ENCODE peak calls at places on chromosomes 5 and 9, in seven cellular contexts. One of them, this sample, is unnamed.

GRCh38 chr9:92141144-92142129 is 26.2 kb upstream of the SPTLC1 start:
- DNase-seq in body of pancreas: peak
- DNase-seq in B cell: peak
- DNase-seq in fibroblast of pulmonary artery: peak
- DNase-seq in AG04450: no peak
- DNase-seq in thyroid gland: peak
- DNase-seq in prostate gland: no peak
- DNase-seq in this sample: no peak

GRCh38 chr9:557601-558201 is 283.8 kb upstream of the DMRT1 start:
- DNase-seq in prostate gland: no peak
- DNase-seq in B cell: no peak
- DNase-seq in thyroid gland: no peak
- DNase-seq in fibroblast of pulmonary artery: peak
- DNase-seq in body of pancreas: no peak
- DNase-seq in AG04450: no peak
- DNase-seq in this sample: no peak

GRCh38 chr5:81140942-81141341 is 92.2 kb upstream of the CKMT2 start:
- DNase-seq in AG04450: peak
- DNase-seq in fibroblast of pulmonary artery: peak
- DNase-seq in thyroid gland: no peak
- DNase-seq in prostate gland: no peak
- DNase-seq in B cell: no peak
- DNase-seq in body of pancreas: no peak
- DNase-seq in this sample: no peak

GRCh38 chr5:138648841-138649240 is 73.6 kb upstream of the HSPA9 start:
- DNase-seq in thyroid gland: no peak
- DNase-seq in fibroblast of pulmonary artery: no peak
- DNase-seq in prostate gland: no peak
- DNase-seq in B cell: no peak
- DNase-seq in AG04450: no peak
- DNase-seq in body of pancreas: no peak
- DNase-seq in this sample: no peak

GRCh38 chr5:73388371-73388684 is 60.2 kb downstream of the FOXD1 start:
- DNase-seq in AG04450: no peak
- DNase-seq in fibroblast of pulmonary artery: no peak
- DNase-seq in thyroid gland: no peak
- DNase-seq in prostate gland: no peak
- DNase-seq in B cell: no peak
- DNase-seq in body of pancreas: no peak
- DNase-seq in this sample: no peak

GRCh38 chr9:114387678-114388431 is at the start of gene AKNA:
- DNase-seq in body of pancreas: peak
- DNase-seq in fibroblast of pulmonary artery: peak
- DNase-seq in thyroid gland: peak
- DNase-seq in B cell: peak
- DNase-seq in prostate gland: peak
- DNase-seq in AG04450: peak
- DNase-seq in this sample: peak

GRCh38 chr5:127353761-127354160 is 63.2 kb downstream of the MEGF10 start:
- DNase-seq in AG04450: no peak
- DNase-seq in prostate gland: no peak
- DNase-seq in thyroid gland: no peak
- DNase-seq in body of pancreas: no peak
- DNase-seq in fibroblast of pulmonary artery: no peak
- DNase-seq in B cell: no peak
- DNase-seq in this sample: no peak

GRCh38 chr5:147509041-147509709 is 693 bp downstream of the DPYSL3 start:
- DNase-seq in prostate gland: no peak
- DNase-seq in thyroid gland: peak
- DNase-seq in B cell: no peak
- DNase-seq in fibroblast of pulmonary artery: no peak
- DNase-seq in body of pancreas: peak
- DNase-seq in AG04450: no peak
- DNase-seq in this sample: no peak

GRCh38 chr5:177304392-177305119 is 957 bp downstream of the PRELID1 start:
- DNase-seq in thyroid gland: no peak
- DNase-seq in B cell: peak
- DNase-seq in AG04450: no peak
- DNase-seq in fibroblast of pulmonary artery: no peak
- DNase-seq in prostate gland: no peak
- DNase-seq in body of pancreas: no peak
- DNase-seq in this sample: no peak

GRCh38 chr5:177301503-177302165 is 1.9 kb downstream of the RAB24 start:
- DNase-seq in body of pancreas: peak
- DNase-seq in B cell: no peak
- DNase-seq in fibroblast of pulmonary artery: no peak
- DNase-seq in prostate gland: peak
- DNase-seq in thyroid gland: peak
- DNase-seq in AG04450: no peak
- DNase-seq in this sample: no peak

GRCh38 chr5:177302354-177303110 is 987 bp downstream of the RAB24 start:
- DNase-seq in body of pancreas: peak
- DNase-seq in AG04450: no peak
- DNase-seq in fibroblast of pulmonary artery: no peak
- DNase-seq in B cell: no peak
- DNase-seq in thyroid gland: no peak
- DNase-seq in prostate gland: no peak
- DNase-seq in this sample: no peak

GRCh38 chr5:177303925-177304391 is 359 bp downstream of the PRELID1 start:
- DNase-seq in B cell: peak
- DNase-seq in prostate gland: no peak
- DNase-seq in AG04450: no peak
- DNase-seq in thyroid gland: peak
- DNase-seq in body of pancreas: no peak
- DNase-seq in fibroblast of pulmonary artery: no peak
- DNase-seq in this sample: no peak

DNA sequence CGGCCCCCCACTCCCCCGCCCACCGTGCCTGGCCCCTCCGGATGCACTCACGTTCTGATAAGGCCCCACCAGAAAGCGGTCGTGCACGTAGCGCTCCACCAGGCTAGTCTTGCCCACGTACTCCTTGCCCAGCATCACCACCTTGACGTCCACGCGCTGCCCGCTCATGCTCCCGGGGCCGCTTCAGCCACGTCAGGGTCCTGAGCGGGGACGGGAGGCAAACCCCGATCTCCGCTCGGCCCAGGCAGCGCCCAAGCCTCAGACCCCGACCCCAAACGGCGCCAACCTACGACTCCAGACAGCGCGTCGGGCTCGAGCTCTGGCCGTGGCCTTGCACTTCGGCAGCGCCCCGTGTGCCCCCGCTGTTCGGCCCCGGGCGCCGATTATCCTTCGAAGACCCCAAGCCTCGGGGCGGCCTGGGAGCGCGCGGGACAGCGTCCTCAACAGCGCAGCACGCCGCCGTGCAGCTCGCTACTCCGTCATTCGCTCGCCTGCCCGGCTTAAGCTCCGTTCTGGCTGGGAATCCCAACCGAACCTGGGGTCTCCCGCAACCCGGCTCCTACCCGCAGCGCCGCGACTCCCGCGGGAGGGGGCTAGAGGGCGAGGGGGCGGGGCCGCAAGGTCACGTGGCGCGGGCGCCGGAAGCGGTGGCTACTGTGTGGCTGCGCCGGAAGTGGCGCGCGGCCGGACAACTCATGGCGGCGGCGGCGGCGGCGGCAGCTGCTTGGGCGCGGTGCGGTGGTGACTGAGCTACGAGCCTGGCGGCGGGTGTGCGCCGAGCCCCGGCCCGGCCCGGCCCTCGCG is at the start of the genes PRELID1 and RAB24:
- DNase-seq in thyroid gland: peak
- DNase-seq in prostate gland: peak
- DNase-seq in body of pancreas: peak
- DNase-seq in B cell: peak
- DNase-seq in fibroblast of pulmonary artery: peak
- DNase-seq in AG04450: peak
- DNase-seq in this sample: peak
- TF ChIP-seq CTCF in thyroid gland: no peak
- TF ChIP-seq CTCF in prostate gland: no peak
- TF ChIP-seq CTCF in body of pancreas: no peak
- TF ChIP-seq CTCF in B cell: peak
- TF ChIP-seq CTCF in fibroblast of pulmonary artery: no peak
- TF ChIP-seq CTCF in AG04450: peak
- TF ChIP-seq CTCF in this sample: peak

GRCh38 chr9:14932246-14932645 is 22.0 kb upstream of the FREM1 start:
- DNase-seq in thyroid gland: no peak
- DNase-seq in AG04450: no peak
- DNase-seq in prostate gland: no peak
- DNase-seq in B cell: no peak
- DNase-seq in body of pancreas: no peak
- DNase-seq in fibroblast of pulmonary artery: no peak
- DNase-seq in this sample: no peak

GRCh38 chr9:14935099-14935710 is 25.0 kb upstream of the FREM1 start:
- DNase-seq in thyroid gland: no peak
- DNase-seq in B cell: no peak
- DNase-seq in body of pancreas: no peak
- DNase-seq in fibroblast of pulmonary artery: no peak
- DNase-seq in AG04450: no peak
- DNase-seq in prostate gland: no peak
- DNase-seq in this sample: no peak

GRCh38 chr9:14939378-14939777 is 29.1 kb upstream of the FREM1 start:
- DNase-seq in body of pancreas: no peak
- DNase-seq in prostate gland: no peak
- DNase-seq in fibroblast of pulmonary artery: no peak
- DNase-seq in thyroid gland: no peak
- DNase-seq in AG04450: no peak
- DNase-seq in B cell: no peak
- DNase-seq in this sample: no peak

GRCh38 chr9:14941487-14941886 is 31.3 kb upstream of the FREM1 start:
- DNase-seq in B cell: no peak
- DNase-seq in prostate gland: no peak
- DNase-seq in body of pancreas: no peak
- DNase-seq in AG04450: no peak
- DNase-seq in fibroblast of pulmonary artery: no peak
- DNase-seq in thyroid gland: no peak
- DNase-seq in this sample: no peak

GRCh38 chr9:14935917-14936316 is 25.7 kb upstream of the FREM1 start:
- DNase-seq in B cell: no peak
- DNase-seq in fibroblast of pulmonary artery: no peak
- DNase-seq in prostate gland: no peak
- DNase-seq in body of pancreas: no peak
- DNase-seq in thyroid gland: no peak
- DNase-seq in AG04450: no peak
- DNase-seq in this sample: no peak
- TF ChIP-seq CTCF in B cell: no peak
- TF ChIP-seq CTCF in fibroblast of pulmonary artery: no peak
- TF ChIP-seq CTCF in prostate gland: no peak
- TF ChIP-seq CTCF in body of pancreas: no peak
- TF ChIP-seq CTCF in thyroid gland: no peak
- TF ChIP-seq CTCF in AG04450: no peak
- TF ChIP-seq CTCF in this sample: no peak

GRCh38 chr9:18825775-18826174 is 207.2 kb downstream of the SAXO1 start:
- DNase-seq in prostate gland: no peak
- DNase-seq in thyroid gland: no peak
- DNase-seq in body of pancreas: no peak
- DNase-seq in AG04450: no peak
- DNase-seq in fibroblast of pulmonary artery: no peak
- DNase-seq in B cell: no peak
- DNase-seq in this sample: no peak

GRCh38 chr9:18826248-18826647 is 206.8 kb downstream of the SAXO1 start:
- DNase-seq in thyroid gland: no peak
- DNase-seq in AG04450: no peak
- DNase-seq in B cell: no peak
- DNase-seq in body of pancreas: no peak
- DNase-seq in prostate gland: no peak
- DNase-seq in fibroblast of pulmonary artery: no peak
- DNase-seq in this sample: no peak

GRCh38 chr9:18821794-18822193 is 211.2 kb downstream of the SAXO1 start:
- DNase-seq in AG04450: no peak
- DNase-seq in prostate gland: no peak
- DNase-seq in thyroid gland: no peak
- DNase-seq in body of pancreas: no peak
- DNase-seq in fibroblast of pulmonary artery: no peak
- DNase-seq in B cell: no peak
- DNase-seq in this sample: no peak

GRCh38 chr9:18822850-18823249 is 210.2 kb downstream of the SAXO1 start:
- DNase-seq in body of pancreas: no peak
- DNase-seq in B cell: no peak
- DNase-seq in fibroblast of pulmonary artery: no peak
- DNase-seq in thyroid gland: no peak
- DNase-seq in AG04450: no peak
- DNase-seq in prostate gland: no peak
- DNase-seq in this sample: no peak

DNA sequence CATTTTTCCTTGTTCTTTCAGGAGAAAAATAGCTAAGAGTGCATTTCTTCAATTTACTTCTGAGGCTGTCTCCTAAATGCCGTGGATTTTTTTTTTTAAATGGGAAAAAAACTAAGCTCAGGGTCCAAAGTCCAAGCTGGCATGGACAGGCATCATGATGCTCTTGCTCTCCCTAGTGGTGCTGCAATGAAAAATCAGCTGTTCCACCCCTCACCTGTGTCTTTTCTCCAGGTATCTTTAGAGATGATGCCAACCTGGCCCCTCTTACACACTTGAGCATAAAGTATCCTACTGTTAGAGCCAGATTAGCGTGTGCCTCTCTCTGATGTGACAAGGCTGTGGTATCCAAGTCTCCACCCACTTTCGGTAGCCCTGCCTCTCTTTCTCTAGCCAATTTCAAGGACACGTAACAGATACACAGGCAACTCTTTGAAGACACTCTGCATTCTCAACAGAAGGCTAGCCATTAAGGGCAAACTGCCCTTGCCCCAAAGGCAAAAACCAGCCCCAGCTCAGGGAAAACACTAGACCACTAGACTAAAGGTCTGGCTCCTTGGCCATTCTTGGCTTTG is 208.8 kb downstream of the SAXO1 start:
- DNase-seq in B cell: no peak
- DNase-seq in fibroblast of pulmonary artery: peak
- DNase-seq in thyroid gland: no peak
- DNase-seq in AG04450: no peak
- DNase-seq in body of pancreas: peak
- DNase-seq in prostate gland: no peak
- DNase-seq in this sample: no peak
- TF ChIP-seq CTCF in B cell: no peak
- TF ChIP-seq CTCF in fibroblast of pulmonary artery: peak
- TF ChIP-seq CTCF in thyroid gland: peak
- TF ChIP-seq CTCF in AG04450: peak
- TF ChIP-seq CTCF in body of pancreas: peak
- TF ChIP-seq CTCF in prostate gland: peak
- TF ChIP-seq CTCF in this sample: no peak

DNA sequence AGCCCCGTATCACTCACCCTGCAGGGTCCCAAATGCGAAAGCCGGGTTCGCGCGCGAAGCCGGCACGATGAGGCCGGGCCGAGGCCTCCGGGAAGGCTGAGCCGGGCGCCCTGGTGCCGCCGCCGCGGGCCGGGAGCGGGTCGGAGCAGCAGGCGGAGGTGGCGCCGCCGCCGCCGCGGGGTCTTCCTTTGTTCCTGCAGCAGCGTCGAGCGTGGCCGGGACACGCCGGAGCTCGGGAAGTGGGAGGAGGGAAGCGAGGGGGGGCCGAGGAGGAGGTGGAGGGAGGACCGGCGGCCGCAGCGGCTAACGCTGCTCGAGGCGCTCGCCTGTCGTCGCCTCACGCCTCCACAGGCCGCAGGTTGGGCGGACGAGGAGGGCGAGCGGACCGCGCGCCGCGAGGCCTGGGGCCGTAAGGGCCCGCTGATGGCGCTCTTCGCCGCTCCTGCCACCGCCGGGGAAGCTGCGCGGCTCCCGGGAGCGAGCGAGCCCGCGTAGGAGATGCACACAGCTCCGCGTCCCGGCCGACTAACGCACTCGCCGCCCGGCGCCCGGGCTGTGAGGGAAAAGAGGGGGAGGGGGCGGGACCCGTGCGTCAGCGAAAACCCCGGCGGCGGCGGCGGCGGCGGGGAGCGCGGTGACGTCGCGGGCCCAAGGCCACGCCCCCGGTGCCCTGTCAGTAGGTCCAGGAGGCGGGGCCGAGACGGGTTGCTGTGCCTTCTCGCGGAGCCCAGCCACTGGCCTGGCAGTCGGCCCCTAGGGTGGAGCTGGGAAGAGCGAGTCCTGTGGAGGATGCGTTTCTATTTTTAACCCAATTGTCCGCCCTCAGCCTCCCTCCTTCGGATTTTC is at the start of gene ZFAND5:
- DNase-seq in thyroid gland: peak
- DNase-seq in prostate gland: peak
- DNase-seq in B cell: peak
- DNase-seq in body of pancreas: peak
- DNase-seq in fibroblast of pulmonary artery: peak
- DNase-seq in AG04450: peak
- DNase-seq in this sample: peak
- TF ChIP-seq CTCF in thyroid gland: no peak
- TF ChIP-seq CTCF in prostate gland: peak
- TF ChIP-seq CTCF in B cell: no peak
- TF ChIP-seq CTCF in body of pancreas: no peak
- TF ChIP-seq CTCF in fibroblast of pulmonary artery: no peak
- TF ChIP-seq CTCF in AG04450: no peak
- TF ChIP-seq CTCF in this sample: no peak

This sample was measured in natural killer cell.